ENCODE peak calls at places on chromosomes 1 and 21, in six cellular contexts. G is esophagus muscularis mucosa; B is CD4-positive, alpha-beta T cell; T is GM12865; I is tibial nerve; W is thoracic aorta. C is an unnamed sample.
A peak's percentile ranks its signal among the peaks of the same experiment; 100 is the strongest.

GRCh38 chr1:14261395-14261794 is 337.1 kb upstream of the KAZN start:
- DNase-seq in G (no peak), W (no peak), T (no peak), I (no peak), B (no peak), C (no peak)

GRCh38 chr1:29706936-29707335 is 470.6 kb downstream of the PTPRU start:
- DNase-seq in T (peak; percentile 46), G (no peak), I (no peak), B (no peak), W (no peak), C (peak; percentile 78)

GRCh38 chr1:201112173-201112731 is at the start of gene CACNA1S:
- DNase-seq in W (no peak), B (no peak), T (no peak), G (no peak), I (no peak), C (no peak)

GRCh38 chr1:230679131-230679530 is 34.8 kb downstream of the AGT start:
- DNase-seq in T (no peak), B (no peak), W (no peak), G (no peak), I (no peak), C (no peak)

GRCh38 chr21:35927262-35927661 is 133.1 kb downstream of the SETD4 start:
- DNase-seq in I (no peak), B (no peak), W (no peak), T (no peak), G (peak; percentile 24), C (no peak)

GRCh38 chr1:177945943-177946650 is 23.8 kb downstream of the SEC16B start:
- DNase-seq in B (no peak), W (no peak), G (no peak), I (peak; percentile 24), T (peak; percentile 62), C (peak; percentile 64)

GRCh38 chr1:46183926-46184557 is 7.8 kb upstream of the P3R3URF start:
- DNase-seq in W (no peak), B (no peak), T (peak; percentile 70), G (no peak), I (no peak), C (peak; percentile 50)

GRCh38 chr1:46615735-46616134 is 876 bp downstream of the MOB3C start:
- DNase-seq in W (no peak), I (no peak), B (no peak), T (peak; percentile 58), G (no peak), C (no peak)

GRCh38 chr1:169044296-169044695 is 62.2 kb upstream of the ATP1B1 start:
- DNase-seq in G (peak; percentile 81), B (peak; percentile 33), I (no peak), W (no peak), T (peak; percentile 77), C (peak; percentile 44)

GRCh38 chr1:116919802-116920201 is 10.1 kb downstream of the PTGFRN start:
- DNase-seq in T (no peak), G (no peak), B (no peak), I (no peak), W (no peak), C (no peak)

GRCh38 chr1:31064685-31065309 is 720 bp downstream of the PUM1 start:
- DNase-seq in G (no peak), I (no peak), T (peak; percentile 42), W (no peak), B (no peak), C (peak; percentile 30)

GRCh38 chr1:162822391-162823200 is 32.1 kb downstream of the HSD17B7 start:
- DNase-seq in W (no peak), I (no peak), B (no peak), T (no peak), G (no peak), C (peak; percentile 19)

GRCh38 chr21:37764696-37765095 is 151.6 kb downstream of the KCNJ6 start:
- DNase-seq in W (no peak), I (no peak), B (no peak), G (no peak), T (peak; percentile 38), C (no peak)
- TF ChIP-seq CTCF in W (no peak), I (no peak), B (no peak), G (no peak), T (no peak), C (no peak)

DNA sequence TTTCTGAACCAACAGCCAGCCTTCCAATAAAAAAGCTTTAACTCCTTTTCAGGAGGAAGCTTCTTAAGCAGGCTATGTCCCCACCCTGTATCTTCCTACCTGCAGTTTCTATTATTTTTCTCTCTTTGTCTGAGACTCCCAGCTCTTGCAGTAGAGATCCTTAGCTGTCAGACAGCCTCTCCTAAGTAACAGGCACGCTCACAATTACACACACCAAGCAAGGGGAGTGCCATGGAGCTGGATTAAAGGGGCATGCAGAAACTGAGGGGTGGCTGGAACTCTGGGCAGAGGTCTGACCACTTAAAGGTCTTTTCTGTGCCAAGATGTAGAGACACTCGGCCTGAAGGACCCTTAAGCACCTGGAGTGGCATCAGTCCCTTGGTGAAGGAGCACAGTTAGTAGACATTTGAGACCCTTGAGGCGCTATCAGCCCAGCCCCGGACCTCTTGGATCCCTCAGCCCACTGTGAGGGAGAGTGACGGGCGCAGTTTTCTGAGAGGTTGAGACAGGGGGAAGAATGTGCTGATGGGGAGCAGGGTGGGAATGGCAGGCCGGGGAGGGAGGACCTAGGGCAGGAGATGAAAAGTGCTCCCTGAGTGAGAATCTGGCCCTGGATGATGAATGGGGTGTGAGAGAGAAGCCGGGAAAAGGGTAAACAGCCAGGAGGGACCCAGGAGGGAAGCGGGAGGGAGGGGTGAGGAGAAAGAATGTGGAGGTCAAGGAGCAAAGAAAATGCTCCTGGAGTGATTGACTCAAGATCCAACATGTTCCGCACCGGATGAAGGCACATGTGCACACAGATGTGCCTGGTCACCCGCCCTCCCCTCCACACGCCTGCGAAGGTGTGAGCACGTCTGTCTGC is 13.3 kb downstream of the PLXNA2 start:
- DNase-seq in I (no peak), G (no peak), B (no peak), T (no peak), W (no peak), C (no peak)
- TF ChIP-seq CTCF in I (no peak), G (no peak), B (no peak), T (no peak), W (no peak), C (no peak)

DNA sequence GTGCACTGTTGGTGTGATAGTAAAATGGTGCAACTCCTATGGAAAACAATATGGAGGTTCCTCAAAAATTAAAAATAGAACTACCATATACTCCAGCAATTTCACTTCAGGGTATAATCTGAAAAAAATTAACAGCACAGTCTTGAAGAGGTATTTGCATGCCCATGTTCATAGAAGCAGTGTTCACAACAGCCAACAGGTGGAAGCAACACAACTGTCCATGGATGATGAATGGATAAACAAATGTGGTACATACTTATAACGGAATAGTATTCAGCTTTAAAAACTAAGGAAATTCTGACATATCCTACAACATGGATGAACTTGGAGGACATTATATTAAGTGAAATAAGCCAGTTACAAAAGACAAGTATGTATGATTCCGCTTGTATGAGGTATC is 8.2 kb downstream of the TTLL7 start:
- DNase-seq in B (no peak), G (no peak), I (no peak), T (no peak), W (no peak), C (no peak)
- TF ChIP-seq CTCF in B (no peak), G (no peak), I (no peak), T (peak; percentile 9), W (no peak), C (no peak)

GRCh38 chr1:27379564-27380132 is 3.5 kb downstream of the CD164L2 start:
- DNase-seq in W (no peak), I (no peak), G (no peak), B (no peak), T (no peak), C (no peak)
- TF ChIP-seq CTCF in W (no peak), I (no peak), G (no peak), B (no peak), T (no peak), C (no peak)

C was measured in GM10248.